ENCODE peak calls at places on chromosome 2, in four cellular contexts. One of them, this sample, is unnamed.

GRCh38 chr2:40210344-40210967 is 241.4 kb downstream of the SLC8A1 start:
- DNase-seq in ureter: no peak
- DNase-seq in AG09319: no peak
- DNase-seq in activated CD4-positive, alpha-beta T cell treated with anti-CD3 and anti-CD28 coated beads for 36 hours: no peak
- DNase-seq in this sample: no peak

GRCh38 chr2:37301408-37301807 is 23.2 kb downstream of the PRKD3 start:
- DNase-seq in ureter: no peak
- DNase-seq in AG09319: no peak
- DNase-seq in activated CD4-positive, alpha-beta T cell treated with anti-CD3 and anti-CD28 coated beads for 36 hours: peak; percentile 16
- DNase-seq in this sample: no peak

GRCh38 chr2:219521066-219521880 is 7.0 kb downstream of the ASIC4 start:
- DNase-seq in ureter: no peak
- DNase-seq in AG09319: no peak
- DNase-seq in activated CD4-positive, alpha-beta T cell treated with anti-CD3 and anti-CD28 coated beads for 36 hours: peak; percentile 31
- DNase-seq in this sample: no peak

GRCh38 chr2:17540813-17541513 is 467 bp downstream of the VSNL1 start:
- DNase-seq in ureter: no peak
- DNase-seq in AG09319: no peak
- DNase-seq in activated CD4-positive, alpha-beta T cell treated with anti-CD3 and anti-CD28 coated beads for 36 hours: no peak
- DNase-seq in this sample: no peak

GRCh38 chr2:196171248-196171871 is at the start of gene STK17B:
- DNase-seq in ureter: peak; percentile 97
- DNase-seq in AG09319: peak; percentile 85
- DNase-seq in activated CD4-positive, alpha-beta T cell treated with anti-CD3 and anti-CD28 coated beads for 36 hours: peak; percentile 99
- DNase-seq in this sample: peak; percentile 98

GRCh38 chr2:167294775-167295140 is 406.5 kb downstream of the XIRP2 start:
- DNase-seq in ureter: no peak
- DNase-seq in AG09319: no peak
- DNase-seq in activated CD4-positive, alpha-beta T cell treated with anti-CD3 and anti-CD28 coated beads for 36 hours: no peak
- DNase-seq in this sample: no peak

GRCh38 chr2:151810506-151810905 is 17.7 kb downstream of the ARL5A start:
- DNase-seq in ureter: no peak
- DNase-seq in AG09319: no peak
- DNase-seq in activated CD4-positive, alpha-beta T cell treated with anti-CD3 and anti-CD28 coated beads for 36 hours: no peak
- DNase-seq in this sample: no peak

GRCh38 chr2:95332036-95332435 is 34.9 kb downstream of the KCNIP3 start:
- DNase-seq in ureter: no peak
- DNase-seq in AG09319: no peak
- DNase-seq in activated CD4-positive, alpha-beta T cell treated with anti-CD3 and anti-CD28 coated beads for 36 hours: no peak
- DNase-seq in this sample: no peak

This sample was measured in activated CD4-positive, alpha-beta memory T cell treated with anti-CD3 and anti-CD28 coated beads for 36 hours.